ENCODE peak calls at places on chromosome 11, in ten cellular contexts. U, T, V, S, Q, M, F, Z, G and H are unnamed samples.

GRCh38 chr11:38006466-38006865 is 1408.4 kb upstream of the RAG2 start:
- DNase-seq in U (no peak), T (no peak), V (no peak), S (peak), Q (no peak), M (no peak), F (no peak), Z (no peak), G (no peak), H (no peak)

GRCh38 chr11:15943418-15944197 is 412.7 kb downstream of the SOX6 start:
- DNase-seq in U (no peak), T (no peak), V (no peak), S (no peak), Q (no peak), M (no peak), F (no peak), Z (no peak), G (no peak), H (no peak)

GRCh38 chr11:61834278-61835004 is 6.3 kb downstream of the FADS2 start:
- DNase-seq in U (no peak), T (no peak), V (no peak), S (peak), Q (no peak), M (peak), F (no peak), Z (peak), G (no peak), H (peak)

GRCh38 chr11:20070459-20070858 is 89.8 kb downstream of the DBX1 start:
- DNase-seq in U (no peak), T (no peak), V (peak), S (no peak), Q (peak), M (no peak), F (no peak), Z (no peak), G (no peak), H (no peak)

GRCh38 chr11:34632105-34632780 is 11.3 kb downstream of the EHF start:
- DNase-seq in U (no peak), T (no peak), V (peak), S (no peak), Q (peak), M (no peak), F (no peak), Z (no peak), G (no peak), H (no peak)

GRCh38 chr11:65559951-65560537 is 1.9 kb upstream of the LTBP3 start:
- DNase-seq in U (no peak), T (no peak), V (peak), S (peak), Q (peak), M (peak), F (peak), Z (no peak), G (no peak), H (no peak)

GRCh38 chr11:60363542-60364525 is 14.5 kb upstream of the MS4A7 start:
- DNase-seq in U (peak), T (peak), V (peak), S (peak), Q (peak), M (peak), F (peak), Z (peak), G (peak), H (peak)

GRCh38 chr11:95570845-95571244 is 218.7 kb downstream of the FAM76B start:
- DNase-seq in U (no peak), T (no peak), V (no peak), S (no peak), Q (no peak), M (no peak), F (no peak), Z (no peak), G (no peak), H (no peak)

GRCh38 chr11:8221025-8221723 is 42.5 kb downstream of the LMO1 start:
- DNase-seq in U (no peak), T (no peak), V (no peak), S (no peak), Q (no peak), M (no peak), F (no peak), Z (no peak), G (no peak), H (no peak)

GRCh38 chr11:70471254-70471653 is 72.9 kb downstream of the CTTN start:
- DNase-seq in U (no peak), T (no peak), V (no peak), S (peak), Q (peak), M (no peak), F (peak), Z (no peak), G (no peak), H (no peak)

GRCh38 chr11:10529279-10529678 is 11.7 kb downstream of the RNF141 start:
- DNase-seq in U (no peak), T (no peak), V (no peak), S (no peak), Q (no peak), M (no peak), F (no peak), Z (no peak), G (no peak), H (no peak)

GRCh38 chr11:120747801-120748484 is 236.4 kb downstream of the GRIK4 start:
- DNase-seq in U (no peak), T (no peak), V (peak), S (no peak), Q (no peak), M (no peak), F (no peak), Z (no peak), G (no peak), H (no peak)

GRCh38 chr11:11494348-11494747 is 127.5 kb downstream of the GALNT18 start:
- DNase-seq in U (no peak), T (no peak), V (no peak), S (no peak), Q (no peak), M (no peak), F (no peak), Z (no peak), G (no peak), H (no peak)

GRCh38 chr11:33533668-33534067 is 167.0 kb downstream of the C11orf91 start:
- DNase-seq in U (no peak), T (no peak), V (no peak), S (peak), Q (no peak), M (no peak), F (no peak), Z (no peak), G (no peak), H (no peak)

GRCh38 chr11:92735039-92735438 is 234.4 kb upstream of the MTNR1B start:
- DNase-seq in U (no peak), T (no peak), V (peak), S (no peak), Q (peak), M (no peak), F (no peak), Z (no peak), G (no peak), H (no peak)